ENCODE peak calls at places on chromosomes 12 and 14, in eight cellular contexts. Y, C, U, E, R, K, O and G are unnamed samples.

GRCh38 chr14:30868736-30869135 is 5.6 kb upstream of the COCH start:
- DNase-seq in Y (no peak), C (no peak), U (no peak), E (no peak), R (no peak), K (no peak), O (no peak), G (no peak)

GRCh38 chr12:31005944-31006361 is 67.7 kb upstream of the DDX11 start:
- DNase-seq in Y (no peak), C (no peak), U (no peak), E (no peak), R (peak), K (peak), O (no peak), G (no peak)

GRCh38 chr12:126483145-126484068 is 1418.2 kb downstream of the AACS start:
- DNase-seq in Y (no peak), C (no peak), U (no peak), E (no peak), R (peak), K (peak), O (no peak), G (no peak)

GRCh38 chr12:7844131-7844530 is 28.6 kb downstream of the SLC2A14 start:
- DNase-seq in Y (no peak), C (no peak), U (no peak), E (no peak), R (no peak), K (no peak), O (no peak), G (no peak)

GRCh38 chr14:64209428-64210165 is 84.6 kb downstream of the ESR2 start:
- DNase-seq in Y (no peak), C (no peak), U (no peak), E (peak), R (no peak), K (peak), O (no peak), G (peak)

GRCh38 chr12:131985145-131985875 is 35.6 kb downstream of the EP400 start:
- DNase-seq in Y (no peak), C (no peak), U (no peak), E (peak), R (no peak), K (no peak), O (peak), G (no peak)

GRCh38 chr12:110282956-110283817 is 2.1 kb downstream of the ATP2A2 start:
- DNase-seq in Y (no peak), C (no peak), U (no peak), E (no peak), R (no peak), K (no peak), O (no peak), G (peak)

GRCh38 chr12:69952890-69953289 is 127.9 kb downstream of the MYRFL start:
- DNase-seq in Y (no peak), C (no peak), U (no peak), E (no peak), R (no peak), K (no peak), O (no peak), G (no peak)

GRCh38 chr14:65100905-65101541 is 1.3 kb downstream of the MAX start:
- DNase-seq in Y (peak), C (no peak), U (no peak), E (peak), R (no peak), K (peak), O (no peak), G (no peak)

GRCh38 chr12:114241973-114242434 is 163.9 kb downstream of the TBX5 start:
- DNase-seq in Y (no peak), C (no peak), U (no peak), E (peak), R (peak), K (no peak), O (no peak), G (no peak)

GRCh38 chr14:69547701-69548348 is 26.8 kb downstream of the CCDC177 start:
- DNase-seq in Y (no peak), C (peak), U (peak), E (no peak), R (peak), K (peak), O (no peak), G (no peak)

GRCh38 chr14:92653162-92653651 is 95.2 kb downstream of the LGMN start:
- DNase-seq in Y (no peak), C (peak), U (no peak), E (no peak), R (no peak), K (no peak), O (no peak), G (no peak)